ENCODE peak calls at places on chromosomes 5 and 9, in four cellular contexts. X, Y, O and E are unnamed samples.

GRCh38 chr9:36892279-36892678 is 141.8 kb downstream of the PAX5 start:
- DNase-seq in X (no peak), Y (no peak), O (no peak), E (no peak)

GRCh38 chr5:77774981-77775772 is 962 bp downstream of the TBCA start:
- DNase-seq in X (peak), Y (no peak), O (no peak), E (no peak)

GRCh38 chr5:165201364-165202143 is 1696.1 kb downstream of the MAT2B start:
- DNase-seq in X (no peak), Y (no peak), O (no peak), E (no peak)

GRCh38 chr5:35644543-35644942 is 26.9 kb downstream of the SPEF2 start:
- DNase-seq in X (no peak), Y (no peak), O (no peak), E (no peak)

GRCh38 chr9:114138537-114138936 is 16.8 kb upstream of the COL27A1 start:
- DNase-seq in X (no peak), Y (no peak), O (no peak), E (peak)

GRCh38 chr9:137740311-137740710 is 121.5 kb downstream of the EHMT1 start:
- DNase-seq in X (no peak), Y (no peak), O (no peak), E (no peak)

GRCh38 chr5:137320056-137321045 is 178.8 kb downstream of the SPOCK1 start:
- DNase-seq in X (peak), Y (no peak), O (peak), E (peak)

GRCh38 chr9:129496187-129497063 is 124.5 kb downstream of the C9orf50 start:
- DNase-seq in X (peak), Y (no peak), O (peak), E (peak)

GRCh38 chr5:170746081-170746951 is 37.2 kb upstream of the GABRP start:
- DNase-seq in X (no peak), Y (no peak), O (no peak), E (no peak)

GRCh38 chr5:53109041-53109435 is 519 bp downstream of the MOCS2 start:
- DNase-seq in X (no peak), Y (no peak), O (peak), E (no peak)

GRCh38 chr9:121674952-121675351 is 23.5 kb downstream of the DAB2IP start:
- DNase-seq in X (no peak), Y (no peak), O (no peak), E (no peak)

GRCh38 chr9:76369583-76369982 is 24.6 kb downstream of the RFK start:
- DNase-seq in X (no peak), Y (no peak), O (peak), E (no peak)

GRCh38 chr9:119078015-119078414 is 291.2 kb downstream of the BRINP1 start:
- DNase-seq in X (no peak), Y (no peak), O (no peak), E (no peak)

GRCh38 chr5:176889321-176890280 is 9.5 kb downstream of the HK3 start:
- DNase-seq in X (peak), Y (no peak), O (peak), E (no peak)

GRCh38 chr9:137095664-137096517 is 9.1 kb downstream of the MAN1B1 start:
- DNase-seq in X (no peak), Y (peak), O (no peak), E (no peak)

GRCh38 chr5:18507114-18507513 is 872.9 kb downstream of the TAF11L14 start:
- DNase-seq in X (no peak), Y (no peak), O (no peak), E (no peak)

GRCh38 chr9:18502546-18502945 is 28.6 kb downstream of the ADAMTSL1 start:
- DNase-seq in X (no peak), Y (no peak), O (no peak), E (no peak)

GRCh38 chr5:126676195-126676624 is 75.5 kb downstream of the PHAX start:
- DNase-seq in X (peak), Y (peak), O (peak), E (no peak)

GRCh38 chr5:163770625-163771024 is 265.2 kb downstream of the MAT2B start:
- DNase-seq in X (no peak), Y (no peak), O (no peak), E (no peak)

GRCh38 chr9:125189011-125189360 is 617 bp downstream of the PPP6C start:
- DNase-seq in X (no peak), Y (no peak), O (no peak), E (no peak)

GRCh38 chr9:14865206-14865605 is 45.0 kb downstream of the FREM1 start:
- DNase-seq in X (no peak), Y (no peak), O (no peak), E (no peak)

GRCh38 chr9:130201399-130201873 is 29.2 kb downstream of the NCS1 start:
- DNase-seq in X (no peak), Y (no peak), O (no peak), E (no peak)

GRCh38 chr5:132433141-132433540 is 57.4 kb downstream of the IRF1 start:
- DNase-seq in X (no peak), Y (no peak), O (no peak), E (no peak)

GRCh38 chr9:13141629-13142028 is 137.9 kb downstream of the MPDZ start:
- DNase-seq in X (no peak), Y (no peak), O (no peak), E (no peak)

GRCh38 chr9:127562271-127562780 is 49.8 kb upstream of the STXBP1 start:
- DNase-seq in X (no peak), Y (no peak), O (no peak), E (no peak)
- H3K4me3 ChIP-seq in X (no peak), Y (no peak), O (no peak), E (peak)

GRCh38 chr5:93158841-93159240 is 422.2 kb downstream of the NR2F1-AS1 start:
- DNase-seq in X (no peak), Y (no peak), O (no peak), E (no peak)

GRCh38 chr5:93164690-93165089 is 416.3 kb downstream of the NR2F1-AS1 start:
- DNase-seq in X (no peak), Y (no peak), O (peak), E (no peak)

GRCh38 chr5:93165559-93165958 is 415.5 kb downstream of the NR2F1-AS1 start:
- DNase-seq in X (no peak), Y (no peak), O (no peak), E (no peak)

GRCh38 chr5:93163010-93163663 is 417.9 kb downstream of the NR2F1-AS1 start:
- DNase-seq in X (no peak), Y (no peak), O (peak), E (no peak)

DNA sequence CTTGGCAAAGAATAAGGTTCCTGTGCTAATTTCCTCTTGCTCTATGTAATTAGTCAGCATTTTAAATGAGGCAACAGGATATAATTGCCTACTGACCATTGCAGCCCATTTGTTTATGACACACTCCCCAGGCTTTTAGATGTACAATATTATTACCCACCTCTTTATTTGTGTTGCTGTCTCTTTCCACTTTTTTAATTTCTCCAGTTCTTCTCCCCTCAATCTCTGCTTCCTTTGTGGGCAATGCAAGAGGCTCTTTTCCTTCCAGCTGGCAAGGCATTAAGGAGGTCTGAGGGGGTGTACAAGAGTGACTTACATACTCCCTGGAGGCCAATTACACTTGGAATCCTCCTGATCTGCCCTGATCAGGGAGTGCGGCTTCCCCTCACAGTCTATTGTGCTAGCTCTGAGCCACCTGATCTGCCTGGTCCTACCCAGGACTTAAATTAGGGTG is 418.8 kb downstream of the NR2F1-AS1 start:
- DNase-seq in X (no peak), Y (no peak), O (peak), E (no peak)
- H3K4me3 ChIP-seq in X (no peak), Y (no peak), O (peak), E (no peak)

GRCh38 chr9:92763721-92764380 is 782 bp downstream of the BICD2 start:
- DNase-seq in X (no peak), Y (no peak), O (no peak), E (no peak)

GRCh38 chr9:92762781-92763708 is 1.6 kb downstream of the BICD2 start:
- DNase-seq in X (no peak), Y (no peak), O (no peak), E (no peak)

GRCh38 chr9:92761686-92762085 is 2.9 kb downstream of the BICD2 start:
- DNase-seq in X (no peak), Y (no peak), O (no peak), E (no peak)

GRCh38 chr9:92759990-92760893 is 4.4 kb downstream of the BICD2 start:
- DNase-seq in X (peak), Y (no peak), O (no peak), E (no peak)

DNA sequence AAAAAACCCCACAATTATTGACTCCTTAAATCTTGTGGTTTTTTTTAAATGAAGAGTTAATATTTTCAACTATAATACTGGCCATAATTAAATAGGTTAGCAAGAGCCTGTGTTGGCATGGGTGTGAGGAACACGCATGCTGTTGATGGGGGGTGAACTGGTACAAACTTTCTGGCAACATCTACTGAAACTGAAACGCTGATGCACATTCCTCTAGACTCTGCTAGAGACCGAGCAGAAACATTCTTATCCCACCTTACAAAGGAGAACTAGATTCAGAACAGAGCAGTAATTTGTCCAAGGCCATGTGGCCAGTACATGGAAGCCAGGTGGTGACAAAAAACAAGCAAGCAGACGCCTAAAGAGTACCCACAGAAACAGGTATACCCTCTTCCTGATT is 2.4 kb downstream of the BICD2 start:
- DNase-seq in X (no peak), Y (no peak), O (no peak), E (no peak)
- H3K4me3 ChIP-seq in X (peak), Y (peak), O (no peak), E (no peak)

DNA sequence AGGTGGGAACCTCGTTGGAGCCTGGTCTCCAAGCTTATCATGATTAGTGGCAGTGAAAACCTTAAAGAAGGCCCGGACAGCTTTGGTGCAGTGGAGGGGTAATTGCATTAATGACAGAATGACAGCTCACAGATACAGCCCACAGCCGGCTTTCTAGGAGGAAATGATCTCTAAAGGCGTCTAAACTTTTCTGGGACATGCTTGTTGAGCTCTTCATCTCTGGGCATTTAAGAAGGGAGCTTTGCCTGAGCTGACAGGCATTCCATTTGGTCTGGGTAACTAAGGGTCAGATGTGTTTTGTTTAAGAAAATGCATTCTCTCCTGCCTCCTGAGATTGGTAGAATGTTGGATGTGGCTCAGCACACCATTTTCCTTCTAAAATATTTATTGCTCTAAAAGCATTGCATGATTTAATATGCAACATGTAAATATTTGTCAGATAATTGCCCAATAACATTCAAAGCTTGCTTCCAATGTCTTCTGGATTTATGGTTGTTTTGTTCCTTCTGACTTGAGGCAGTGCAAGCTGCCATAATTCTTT is 4.0 kb downstream of the ANKRD33B start:
- DNase-seq in X (no peak), Y (no peak), O (no peak), E (no peak)
- H3K4me3 ChIP-seq in X (peak), Y (no peak), O (no peak), E (peak)

DNA sequence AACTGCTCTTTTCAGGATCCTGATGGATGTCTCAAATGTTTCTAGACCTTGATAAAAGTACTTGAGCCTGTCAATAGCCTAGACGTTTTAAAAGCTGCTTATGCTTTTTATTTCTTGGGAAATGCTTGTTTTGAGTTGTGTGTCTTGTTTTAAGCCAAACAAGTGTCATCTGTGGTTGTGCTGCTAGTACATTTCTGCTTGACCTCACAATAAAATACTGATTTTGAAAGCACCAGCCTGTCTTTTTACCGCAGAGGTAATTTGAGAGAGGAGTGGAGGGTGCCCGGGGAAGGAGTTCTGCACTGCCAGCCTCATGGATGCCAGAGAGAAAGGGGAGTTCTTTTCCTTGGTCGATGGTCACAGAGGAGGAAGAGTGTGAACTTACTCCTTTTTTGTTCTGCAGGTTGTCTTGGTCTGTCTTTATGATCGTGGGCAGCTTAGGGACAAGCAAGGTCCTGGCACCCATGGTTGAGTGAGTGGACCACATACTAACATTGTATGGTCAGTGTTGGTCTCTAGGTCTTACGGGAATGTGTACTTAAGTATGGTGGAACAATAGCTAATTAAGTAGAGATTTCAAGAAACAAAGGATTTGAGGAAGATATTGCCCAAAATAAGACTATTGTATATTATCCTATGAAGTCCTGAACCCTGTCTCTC is 61.0 kb downstream of the TRIO start:
- DNase-seq in X (no peak), Y (no peak), O (no peak), E (no peak)
- H3K4me3 ChIP-seq in X (no peak), Y (no peak), O (no peak), E (no peak)

GRCh38 chr9:96217358-96217755 is 84.6 kb downstream of the HSD17B3 start:
- DNase-seq in X (no peak), Y (no peak), O (no peak), E (no peak)
- H3K4me3 ChIP-seq in X (no peak), Y (no peak), O (no peak), E (no peak)

DNA sequence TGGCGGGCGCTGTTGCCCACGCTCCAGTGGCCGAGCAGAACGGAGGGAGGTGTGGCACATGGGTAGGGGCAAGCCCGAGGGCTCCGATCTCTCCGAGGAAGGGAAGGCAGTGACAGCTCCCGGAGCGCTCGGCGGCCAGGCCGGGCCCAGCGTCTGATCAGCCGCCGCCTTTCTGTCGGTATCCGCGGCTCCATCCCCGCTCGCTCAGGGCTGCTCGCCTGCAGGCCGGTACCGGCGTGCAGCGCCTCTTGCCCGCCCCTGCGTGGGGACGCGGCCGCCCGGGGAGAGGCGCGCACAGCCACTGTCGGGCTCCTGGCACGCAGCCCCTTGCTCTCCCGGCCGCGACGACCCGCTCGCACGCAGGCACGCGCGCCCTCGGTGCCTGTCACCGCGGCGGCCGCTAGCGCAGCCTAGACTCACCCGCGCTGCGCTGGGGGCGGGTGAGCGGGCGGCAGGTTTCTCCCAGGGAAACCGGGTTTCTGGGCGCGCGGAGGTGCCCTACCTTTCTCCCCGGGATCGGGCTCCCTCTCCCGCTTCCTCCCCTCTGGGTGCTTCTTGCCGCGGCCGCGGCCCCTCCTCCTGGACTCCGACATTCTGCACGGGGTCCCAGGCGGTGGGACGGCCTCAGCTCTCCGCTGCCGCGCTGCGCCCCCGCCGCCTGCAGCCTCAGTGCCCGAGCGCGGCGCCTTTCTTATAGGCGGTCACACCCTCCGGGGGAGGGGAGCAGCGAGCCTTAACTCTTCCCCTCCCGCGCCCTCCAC is 108.4 kb downstream of the PSD2 start:
- DNase-seq in X (peak), Y (no peak), O (no peak), E (no peak)
- H3K4me3 ChIP-seq in X (peak), Y (no peak), O (peak), E (peak)

GRCh38 chr5:141094481-141095262 is at the start of gene PCDHB2:
- DNase-seq in X (peak), Y (no peak), O (no peak), E (no peak)
- H3K4me3 ChIP-seq in X (peak), Y (no peak), O (no peak), E (peak)